ENCODE peak calls at places on chromosomes 6 and 20, in ten cellular contexts. R, S, W, L, I, M, P, E, J and B are unnamed samples.

GRCh38 chr6:158635427-158636073 is 9.0 kb downstream of the DYNLT1 start:
- DNase-seq in J (no peak), P (no peak), L (no peak), R (no peak), S (no peak), I (no peak), W (no peak), M (no peak), E (no peak), B (no peak)

GRCh38 chr20:584375-585301 is 25.5 kb downstream of the TCF15 start:
- DNase-seq in M (no peak), R (no peak), S (peak; percentile 43), W (no peak), L (no peak), J (no peak), P (no peak), E (no peak), I (no peak), B (no peak)

GRCh38 chr6:156430361-156430760 is 346.8 kb upstream of the ARID1B start:
- DNase-seq in R (no peak), E (no peak), M (no peak), S (no peak), J (no peak), L (no peak), I (no peak), W (no peak), P (no peak), B (no peak)

GRCh38 chr6:90109141-90109540 is 187.5 kb downstream of the BACH2 start:
- DNase-seq in S (no peak), W (no peak), R (no peak), P (no peak), M (no peak), E (no peak), I (no peak), J (no peak), L (no peak), B (no peak)

GRCh38 chr20:16256981-16257380 is 316.3 kb downstream of the KIF16B start:
- DNase-seq in J (no peak), W (no peak), E (no peak), S (no peak), P (no peak), R (no peak), I (no peak), M (no peak), L (no peak), B (no peak)

GRCh38 chr6:18323935-18324707 is 59.8 kb upstream of the DEK start:
- DNase-seq in J (peak; percentile 61), E (no peak), R (no peak), I (no peak), W (no peak), M (no peak), P (peak; percentile 13), S (peak; percentile 35), L (no peak), B (no peak)

GRCh38 chr20:19370076-19371075 is 157.9 kb downstream of the SLC24A3 start:
- DNase-seq in J (no peak), P (no peak), L (no peak), I (no peak), S (no peak), R (no peak), M (no peak), E (no peak), W (peak; percentile 58), B (no peak)

GRCh38 chr20:62665826-62666735 is 23.8 kb downstream of the SLCO4A1 start:
- DNase-seq in E (no peak), W (no peak), L (no peak), I (no peak), P (no peak), R (peak; percentile 37), J (no peak), M (no peak), S (no peak), B (no peak)

GRCh38 chr20:58619847-58620431 is 31.1 kb upstream of the STX16 start:
- DNase-seq in R (no peak), M (peak; percentile 54), S (peak; percentile 38), J (no peak), E (no peak), L (peak; percentile 21), I (no peak), W (no peak), P (peak; percentile 34), B (no peak)

GRCh38 chr6:30231067-30231466 is 17.9 kb upstream of the TRIM26 start:
- DNase-seq in S (no peak), J (no peak), W (no peak), P (no peak), I (no peak), M (no peak), R (no peak), L (no peak), E (no peak), B (no peak)

GRCh38 chr20:53942121-53942816 is 128.1 kb downstream of the BCAS1 start:
- DNase-seq in M (no peak), I (no peak), J (no peak), R (no peak), S (no peak), W (no peak), E (no peak), L (no peak), P (peak; percentile 35), B (no peak)

GRCh38 chr6:32622545-32623401 is 14.4 kb upstream of the HLA-DQA1 start:
- DNase-seq in R (no peak), L (peak; percentile 57), M (peak; percentile 81), W (peak; percentile 48), J (peak; percentile 28), I (no peak), S (no peak), E (no peak), P (peak; percentile 36), B (no peak)

GRCh38 chr6:166558156-166559025 is 28.1 kb downstream of the RAMACL start:
- DNase-seq in M (peak; percentile 64), P (no peak), S (no peak), L (no peak), R (no peak), E (no peak), J (no peak), I (no peak), W (no peak), B (no peak)

GRCh38 chr20:6940052-6940451 is 172.6 kb downstream of the BMP2 start:
- DNase-seq in I (no peak), J (no peak), P (peak; percentile 23), M (no peak), L (no peak), W (no peak), R (no peak), S (no peak), E (no peak), B (no peak)

GRCh38 chr20:63167026-63167917 is 48.7 kb downstream of the YTHDF1 start:
- DNase-seq in E (no peak), W (no peak), P (peak; percentile 32), L (peak; percentile 37), S (no peak), R (no peak), M (no peak), J (no peak), I (no peak), B (no peak)

GRCh38 chr20:38241201-38241600 is 19.3 kb downstream of the KIAA1755 start:
- DNase-seq in J (no peak), P (no peak), M (peak; percentile 4), R (no peak), L (no peak), E (no peak), S (no peak), I (no peak), W (no peak), B (no peak)
- H3K9me3 ChIP-seq in J (peaks cover 19% of the 10 kb centered on the region), P (peaks cover 14% of the 10 kb centered on the region), M (peaks cover 23% of the 10 kb centered on the region), R (peaks cover 31% of the 10 kb centered on the region), L (peaks cover 12% of the 10 kb centered on the region), E (peaks cover 25% of the 10 kb centered on the region), S (peaks cover 34% of the 10 kb centered on the region), I (peaks cover 12% of the 10 kb centered on the region), W (no peaks in the 10 kb centered on the region), B (no peaks in the 10 kb centered on the region)

DNA sequence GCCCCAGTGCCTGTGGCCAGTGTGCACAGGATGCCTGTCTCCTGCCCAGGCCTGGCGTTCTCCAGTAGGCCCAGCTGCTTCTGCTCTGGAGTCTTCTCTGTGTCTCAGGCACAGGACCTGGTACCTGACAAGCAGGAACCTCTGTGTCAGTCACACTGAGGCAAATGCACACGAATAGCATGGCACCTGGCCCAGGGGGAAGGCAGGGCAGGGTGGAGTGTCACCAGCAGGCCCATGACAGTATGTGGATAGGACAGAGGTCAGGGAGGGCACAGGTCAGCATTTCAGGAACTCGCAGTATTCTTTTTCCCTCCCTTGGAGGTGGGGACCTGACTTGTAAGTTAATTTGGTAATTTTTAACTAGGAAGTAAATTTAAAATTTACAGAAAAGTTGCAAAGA is 5.6 kb downstream of the PSMG4 start:
- DNase-seq in E (no peak), P (no peak), I (no peak), L (no peak), W (no peak), M (peak; percentile 41), S (no peak), R (no peak), J (no peak), B (no peak)
- H3K36me3 ChIP-seq in E (peaks cover 30% of the 10 kb centered on the region), P (peaks cover 66% of the 10 kb centered on the region), I (no peaks in the 10 kb centered on the region), L (peaks cover 25% of the 10 kb centered on the region), W (peaks cover 11% of the 10 kb centered on the region), M (peaks cover 6% of the 10 kb centered on the region), S (peaks cover 16% of the 10 kb centered on the region), R (peaks cover 28% of the 10 kb centered on the region), J (peaks cover 16% of the 10 kb centered on the region), B (peaks cover 41% of the 10 kb centered on the region)

DNA sequence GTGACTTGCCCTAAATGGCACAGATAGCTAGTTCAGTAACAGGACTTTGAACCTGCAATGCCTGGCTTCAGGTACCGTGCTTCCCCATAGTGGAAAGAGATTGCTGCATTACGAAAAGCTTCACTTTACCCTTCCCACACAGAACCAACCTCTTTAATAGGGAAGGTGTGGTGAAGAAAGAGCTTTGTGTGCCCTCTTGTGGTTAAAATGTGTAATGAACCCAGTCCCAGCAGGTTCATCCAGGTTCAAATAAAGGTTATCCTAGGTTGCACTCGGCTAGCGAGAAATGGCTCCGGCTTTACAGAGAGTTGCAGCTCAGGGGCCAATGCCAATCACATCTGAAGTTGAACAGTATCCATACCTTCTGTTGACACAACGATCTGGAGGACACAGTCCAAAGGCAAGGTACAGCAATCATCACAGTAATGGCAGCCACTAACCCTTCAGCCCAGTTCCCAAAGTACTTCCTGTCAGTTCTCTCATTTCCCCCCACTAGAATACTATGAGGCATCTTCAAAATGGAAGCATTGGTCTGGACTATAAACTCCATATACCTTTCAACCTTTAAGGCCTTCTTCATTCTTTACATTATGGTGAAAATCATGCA is 3.0 kb downstream of the DEFB115 start:
- DNase-seq in M (no peak), J (no peak), L (no peak), W (no peak), R (no peak), S (peak; percentile 33), I (no peak), P (no peak), E (no peak), B (no peak)
- H3K9me3 ChIP-seq in M (no peaks in the 10 kb centered on the region), J (peaks cover 10% of the 10 kb centered on the region), L (no peaks in the 10 kb centered on the region), W (no peaks in the 10 kb centered on the region), R (peaks cover 16% of the 10 kb centered on the region), S (no peaks in the 10 kb centered on the region), I (no peaks in the 10 kb centered on the region), P (no peaks in the 10 kb centered on the region), E (peaks cover 16% of the 10 kb centered on the region), B (peaks cover 7% of the 10 kb centered on the region)

DNA sequence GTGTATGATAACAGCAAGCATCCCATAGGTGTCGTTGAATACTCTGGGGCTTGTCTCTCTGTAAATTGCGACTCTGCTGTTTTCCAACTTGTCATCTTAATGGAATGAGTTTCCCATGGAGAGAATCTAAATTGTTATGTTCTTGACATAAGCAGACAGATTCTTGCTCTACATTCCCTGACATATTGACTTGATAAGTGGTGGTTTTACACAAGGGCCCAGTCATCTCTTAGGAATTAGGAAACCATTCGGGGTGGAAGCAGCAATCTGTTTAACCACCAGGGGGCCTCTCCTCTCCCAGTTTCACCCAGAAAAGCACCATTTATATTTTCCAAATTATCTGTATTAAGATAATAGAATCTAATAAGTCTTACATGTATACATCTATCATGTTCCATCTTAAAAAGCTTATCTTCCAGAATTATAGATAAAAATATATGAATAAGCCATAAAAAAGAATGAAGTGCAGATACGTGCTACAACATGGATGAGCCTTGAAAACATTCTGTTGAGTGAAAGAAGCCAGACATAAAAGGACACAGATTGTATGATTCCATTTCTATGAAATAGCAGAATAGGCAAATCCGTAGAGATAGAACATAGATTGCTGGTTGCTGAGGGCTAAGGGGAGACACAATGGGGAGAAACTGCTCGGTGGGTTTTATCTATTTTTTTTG is 23.1 kb upstream of the MROH8 start:
- DNase-seq in L (no peak), R (no peak), J (peak; percentile 98), M (no peak), W (peak; percentile 33), E (no peak), P (peak; percentile 43), I (peak; percentile 50), S (peak; percentile 35), B (no peak)
- H3K36me3 ChIP-seq in L (peaks cover 84% of the 10 kb centered on the region), R (peaks cover 83% of the 10 kb centered on the region), J (peaks cover 42% of the 10 kb centered on the region), M (peaks cover 80% of the 10 kb centered on the region), W (peaks cover 41% of the 10 kb centered on the region), E (peaks cover 82% of the 10 kb centered on the region), P (peaks cover 93% of the 10 kb centered on the region), I (no peaks in the 10 kb centered on the region), S (peaks cover 58% of the 10 kb centered on the region), B (peaks cover 92% of the 10 kb centered on the region)